ENCODE peak calls at places on chromosomes 5 and 9, in four cellular contexts. E, V, L and K are unnamed samples.
A peak's percentile ranks its signal among the peaks of the same experiment; 100 is the strongest.

GRCh38 chr5:154334406-154335041 is 111.3 kb upstream of the SAP30L start:
- DNase-seq in E (no peak), V (no peak), L (no peak), K (peak; percentile 17)

GRCh38 chr9:19894975-19895374 is 106.1 kb upstream of the SLC24A2 start:
- DNase-seq in E (no peak), V (no peak), L (no peak), K (no peak)

GRCh38 chr5:109705596-109705995 is 15.9 kb downstream of the MAN2A1 start:
- DNase-seq in E (no peak), V (no peak), L (no peak), K (no peak)

GRCh38 chr9:119365291-119366027 is 3.8 kb downstream of the BRINP1 start:
- DNase-seq in E (no peak), V (no peak), L (peak; percentile 79), K (peak; percentile 6)

GRCh38 chr9:122609810-122610209 is 4.7 kb upstream of the OR1Q1 start:
- DNase-seq in E (no peak), V (no peak), L (no peak), K (no peak)

GRCh38 chr9:121463026-121463827 is 36.4 kb downstream of the GGTA1 start:
- DNase-seq in E (no peak), V (peak; percentile 82), L (peak; percentile 87), K (peak; percentile 4)

GRCh38 chr9:91775011-91775707 is 174.9 kb downstream of the ROR2 start:
- DNase-seq in E (no peak), V (peak; percentile 77), L (peak; percentile 87), K (peak; percentile 43)

GRCh38 chr9:134283111-134283515 is 43.1 kb upstream of the RXRA start:
- DNase-seq in E (no peak), V (no peak), L (no peak), K (no peak)

GRCh38 chr5:142065273-142065672 is 43.3 kb upstream of the NDFIP1 start:
- DNase-seq in E (no peak), V (no peak), L (no peak), K (peak; percentile 54)

GRCh38 chr5:132226516-132227234 is 978 bp downstream of the P4HA2 start:
- DNase-seq in E (no peak), V (no peak), L (peak; percentile 47), K (no peak)

GRCh38 chr5:119342414-119342813 is 13.4 kb upstream of the TNFAIP8 start:
- DNase-seq in E (no peak), V (no peak), L (no peak), K (no peak)

GRCh38 chr5:84718377-84718776 is 333.7 kb upstream of the EDIL3 start:
- DNase-seq in E (no peak), V (no peak), L (no peak), K (no peak)

GRCh38 chr9:107734231-107735014 is 244.9 kb upstream of the KLF4 start:
- DNase-seq in E (no peak), V (no peak), L (no peak), K (no peak)

GRCh38 chr9:109012009-109012875 is 1.1 kb downstream of the CTNNAL1 start:
- DNase-seq in E (no peak), V (peak; percentile 23), L (no peak), K (peak; percentile 47)

GRCh38 chr5:91332267-91333044 is 50.7 kb downstream of the ARRDC3 start:
- DNase-seq in E (no peak), V (peak; percentile 37), L (no peak), K (peak; percentile 78)

GRCh38 chr5:164860896-164861295 is 1355.5 kb downstream of the MAT2B start:
- DNase-seq in E (no peak), V (no peak), L (no peak), K (no peak)

GRCh38 chr5:174626521-174626920 is 97.9 kb upstream of the MSX2 start:
- DNase-seq in E (no peak), V (no peak), L (no peak), K (no peak)

GRCh38 chr5:122774861-122775712 is at the start of gene SNX2:
- DNase-seq in E (no peak), V (peak; percentile 93), L (peak; percentile 98), K (peak; percentile 76)

GRCh38 chr9:136050706-136051567 is 44.2 kb downstream of the NACC2 start:
- DNase-seq in E (no peak), V (no peak), L (peak; percentile 73), K (peak; percentile 9)

GRCh38 chr5:5572983-5573797 is 150.7 kb downstream of the ICE1 start:
- DNase-seq in E (no peak), V (no peak), L (no peak), K (no peak)

GRCh38 chr5:132055808-132056609 is 4.4 kb upstream of the IL3 start:
- DNase-seq in E (no peak), V (no peak), L (peak; percentile 32), K (no peak)

DNA sequence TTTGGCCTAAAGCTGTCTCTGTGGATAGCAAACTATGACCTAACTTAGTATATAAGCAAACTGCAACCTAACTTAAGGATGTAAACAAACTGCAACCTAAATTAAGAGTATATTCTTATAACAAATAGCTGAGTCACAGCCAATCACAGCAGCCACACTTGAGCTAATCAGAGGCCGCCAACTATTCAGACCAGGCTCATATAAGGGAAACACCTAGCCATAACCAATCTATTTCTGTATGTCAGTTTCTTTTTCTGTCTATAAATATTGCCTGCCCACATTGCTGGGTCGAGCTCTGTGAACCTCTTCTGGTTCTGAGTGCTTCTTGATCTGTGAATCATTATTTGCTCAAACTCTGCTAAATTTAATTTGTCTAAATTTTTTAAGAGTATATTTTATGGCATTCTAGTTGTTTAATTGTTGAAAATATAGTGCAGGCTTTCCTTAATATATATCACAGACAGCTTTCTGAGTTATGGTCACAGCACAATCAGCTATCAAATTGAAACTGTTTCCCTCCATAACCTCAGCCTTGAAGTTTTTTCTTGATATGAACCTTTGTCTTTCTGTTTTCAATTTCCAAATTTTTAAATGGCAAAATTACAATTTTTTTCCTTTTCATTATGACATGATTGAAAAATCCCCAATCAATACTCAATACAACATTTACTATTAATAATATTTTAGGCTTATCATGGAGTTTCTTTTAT is 327.1 kb upstream of the NUDT12 start:
- DNase-seq in E (peak; percentile 9), V (no peak), L (no peak), K (no peak)
- TF ChIP-seq HDAC6 in E (no peak), V (no peak), L (no peak), K (no peak)

GRCh38 chr9:114720296-114720695 is 38.3 kb upstream of the TEX48 start:
- DNase-seq in E (no peak), V (no peak), L (no peak), K (no peak)
- TF ChIP-seq HDAC6 in E (no peak), V (no peak), L (no peak), K (no peak)

DNA sequence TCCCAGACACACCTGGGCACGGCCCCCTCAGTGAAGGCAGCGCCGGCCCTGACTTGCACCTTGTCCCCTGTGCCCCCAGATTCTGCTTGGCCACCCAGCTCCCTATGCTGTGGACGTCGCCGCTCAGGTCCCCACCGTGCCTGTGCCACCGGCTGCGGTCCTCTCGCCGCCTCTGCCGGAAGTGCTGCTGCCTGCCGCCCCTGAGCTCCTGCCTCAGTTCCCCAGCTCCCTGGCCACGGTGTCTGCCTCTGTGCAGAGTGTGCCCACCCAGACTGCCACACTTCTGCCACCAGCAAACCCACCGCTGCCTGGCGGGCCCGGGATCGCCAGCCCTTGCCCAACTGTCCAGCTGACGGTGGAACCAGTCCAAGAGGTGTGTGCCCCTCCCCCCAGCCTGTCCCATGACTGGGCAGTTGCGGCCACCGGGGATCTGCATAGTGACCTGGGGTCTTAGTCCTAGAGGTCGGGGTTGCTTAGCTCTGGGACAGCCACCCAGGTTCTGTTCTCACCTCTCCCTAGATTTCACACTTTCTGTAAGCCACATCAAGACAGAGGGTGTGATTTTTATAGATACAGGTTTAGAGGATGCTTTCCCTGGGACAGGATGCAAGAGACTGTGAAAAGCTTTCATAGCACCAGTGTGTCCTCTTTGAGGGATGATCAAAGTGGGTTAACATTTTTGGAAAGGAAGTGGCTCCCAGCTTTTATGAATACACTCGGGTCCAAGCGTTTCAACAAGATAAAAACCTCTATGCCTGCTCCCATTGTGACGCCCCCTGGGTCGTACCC is 78.0 kb downstream of the WNK2 start:
- DNase-seq in E (no peak), V (no peak), L (no peak), K (no peak)
- TF ChIP-seq HDAC6 in E (no peak), V (no peak), L (no peak), K (no peak)

GRCh38 chr9:124127290-124127646 is 115.7 kb downstream of the LHX2 start:
- DNase-seq in E (no peak), V (no peak), L (no peak), K (no peak)

GRCh38 chr9:124124729-124125589 is 113.4 kb downstream of the LHX2 start:
- DNase-seq in E (no peak), V (no peak), L (no peak), K (no peak)

GRCh38 chr9:124128568-124128967 is 117.0 kb downstream of the LHX2 start:
- DNase-seq in E (no peak), V (no peak), L (no peak), K (peak; percentile 18)

GRCh38 chr9:124125590-124126047 is 114.1 kb downstream of the LHX2 start:
- DNase-seq in E (no peak), V (no peak), L (peak; percentile 61), K (no peak)

DNA sequence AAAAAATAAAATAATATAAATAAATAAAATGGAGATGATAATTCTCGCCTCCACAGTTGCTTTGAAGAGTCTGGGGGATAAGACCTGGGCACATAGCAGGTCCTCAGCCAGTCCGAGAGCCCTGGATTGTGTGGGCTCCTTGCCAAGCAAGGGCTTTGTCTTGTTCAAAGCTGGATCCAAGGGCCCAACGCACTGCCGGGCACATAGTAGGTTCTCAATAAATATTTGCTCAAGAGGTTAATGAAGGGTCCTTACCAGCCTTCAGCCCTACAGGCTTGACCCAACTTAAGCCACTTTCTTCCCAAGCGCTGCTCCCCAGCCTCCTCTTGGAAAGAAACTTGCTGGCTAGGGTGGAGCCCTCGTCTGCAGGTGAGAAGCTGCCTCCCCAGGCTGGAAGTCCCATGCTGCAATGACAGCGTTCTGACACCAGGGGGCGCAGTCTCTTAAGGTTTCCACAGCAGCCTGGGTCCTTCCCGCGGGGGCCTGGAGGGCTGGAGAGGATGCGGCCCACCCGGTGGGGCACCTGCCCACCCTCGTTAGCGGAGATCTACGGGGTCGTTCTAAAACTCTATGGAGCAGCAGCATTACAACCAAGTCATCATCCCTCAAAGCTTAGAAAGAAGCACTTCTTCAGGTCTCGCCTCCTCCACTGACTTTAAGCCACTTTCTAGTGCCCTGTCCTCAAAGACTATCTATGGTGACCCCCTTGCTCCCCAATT is 115.2 kb downstream of the LHX2 start:
- DNase-seq in E (peak; percentile 43), V (peak; percentile 86), L (peak; percentile 96), K (peak; percentile 56)
- TF ChIP-seq HDAC6 in E (no peak), V (no peak), L (no peak), K (no peak)